ENCODE peak calls at places on chromosomes 2 and 18, in eight cellular contexts. L, I, N, W, S, J, U and X are unnamed samples.

GRCh38 chr2:43152711-43153627 is 73.4 kb downstream of the ZFP36L2 start:
- DNase-seq in L (no peak), I (no peak), N (no peak), W (no peak), S (no peak), J (no peak), U (no peak), X (no peak)

GRCh38 chr2:73252238-73253027 is 18.3 kb downstream of the CCT7 start:
- DNase-seq in L (no peak), I (no peak), N (no peak), W (no peak), S (no peak), J (no peak), U (no peak), X (no peak)

GRCh38 chr2:173555833-173556232 is 201.2 kb downstream of the CDCA7 start:
- DNase-seq in L (no peak), I (no peak), N (no peak), W (no peak), S (no peak), J (no peak), U (no peak), X (no peak)

GRCh38 chr2:58419983-58420382 is 178.9 kb upstream of the FANCL start:
- DNase-seq in L (no peak), I (no peak), N (no peak), W (no peak), S (no peak), J (no peak), U (no peak), X (no peak)

GRCh38 chr2:223929575-223930001 is 15.5 kb downstream of the WDFY1 start:
- DNase-seq in L (no peak), I (no peak), N (no peak), W (no peak), S (no peak), J (no peak), U (no peak), X (peak)

GRCh38 chr2:236501531-236501930 is 68.1 kb upstream of the ACKR3 start:
- DNase-seq in L (no peak), I (no peak), N (no peak), W (no peak), S (no peak), J (no peak), U (no peak), X (no peak)

GRCh38 chr2:191631754-191632153 is 46.2 kb upstream of the NABP1 start:
- DNase-seq in L (no peak), I (no peak), N (peak), W (no peak), S (no peak), J (peak), U (no peak), X (peak)

GRCh38 chr2:232097260-232097659 is 135.7 kb downstream of the DIS3L2 start:
- DNase-seq in L (no peak), I (no peak), N (no peak), W (no peak), S (no peak), J (no peak), U (no peak), X (no peak)

GRCh38 chr2:164992818-164993217 is 37.5 kb upstream of the SLC38A11 start:
- DNase-seq in L (peak), I (no peak), N (peak), W (peak), S (peak), J (peak), U (peak), X (peak)

GRCh38 chr18:49521251-49521650 is 34.2 kb upstream of the C18orf32 start:
- DNase-seq in L (peak), I (no peak), N (no peak), W (no peak), S (no peak), J (no peak), U (no peak), X (no peak)

GRCh38 chr2:124590001-124590400 is 564.9 kb downstream of the CNTNAP5 start:
- DNase-seq in L (no peak), I (no peak), N (no peak), W (no peak), S (no peak), J (no peak), U (no peak), X (no peak)

GRCh38 chr2:149389506-149390167 is 59.2 kb downstream of the LYPD6 start:
- DNase-seq in L (peak), I (no peak), N (no peak), W (no peak), S (no peak), J (no peak), U (no peak), X (no peak)

GRCh38 chr18:61748024-61748423 is 144.8 kb downstream of the RNF152 start:
- DNase-seq in L (peak), I (no peak), N (no peak), W (no peak), S (no peak), J (no peak), U (no peak), X (no peak)

GRCh38 chr2:71672011-71672639 is 218.8 kb downstream of the DYSF start:
- DNase-seq in L (peak), I (no peak), N (no peak), W (no peak), S (no peak), J (no peak), U (no peak), X (peak)

GRCh38 chr2:136378712-136379595 is 261.0 kb upstream of the CXCR4 start:
- DNase-seq in L (peak), I (peak), N (peak), W (peak), S (peak), J (peak), U (peak), X (peak)

GRCh38 chr2:178025551-178026185 is 46.9 kb downstream of the PDE11A start:
- DNase-seq in L (no peak), I (no peak), N (no peak), W (no peak), S (no peak), J (no peak), U (no peak), X (no peak)

GRCh38 chr2:161177969-161178368 is 17.7 kb downstream of the TANK start:
- DNase-seq in L (no peak), I (no peak), N (no peak), W (no peak), S (no peak), J (no peak), U (no peak), X (no peak)

GRCh38 chr2:107595749-107596148 is 230.9 kb upstream of the RGPD4 start:
- DNase-seq in L (no peak), I (no peak), N (peak), W (no peak), S (no peak), J (no peak), U (no peak), X (no peak)

GRCh38 chr2:216932113-216932512 is 72.2 kb upstream of the TNP1 start:
- DNase-seq in L (no peak), I (no peak), N (no peak), W (no peak), S (no peak), J (no peak), U (peak), X (no peak)

GRCh38 chr18:23887493-23887892 is 127.1 kb upstream of the TTC39C start:
- DNase-seq in L (no peak), I (no peak), N (no peak), W (no peak), S (no peak), J (no peak), U (no peak), X (no peak)

GRCh38 chr2:18106841-18107240 is 228.4 kb downstream of the KCNS3 start:
- DNase-seq in L (no peak), I (no peak), N (no peak), W (no peak), S (no peak), J (no peak), U (no peak), X (no peak)

GRCh38 chr2:74525717-74526648 is at the start of gene DQX1:
- DNase-seq in L (peak), I (no peak), N (peak), W (no peak), S (no peak), J (peak), U (no peak), X (peak)

GRCh38 chr2:64144057-64145013 is at the start of gene PELI1:
- DNase-seq in L (peak), I (peak), N (peak), W (peak), S (peak), J (peak), U (peak), X (peak)

GRCh38 chr2:121075006-121075545 is 209.9 kb downstream of the TFCP2L1 start:
- DNase-seq in L (peak), I (no peak), N (peak), W (peak), S (peak), J (peak), U (no peak), X (no peak)